ENCODE peak calls at places on chromosomes 2 and 18, in nine cellular contexts. One of them, this sample, is unnamed.

GRCh38 chr2:222862068-222862914 is 1.5 kb downstream of the ACSL3 start:
- DNase-seq in spleen: no peak
- DNase-seq in keratinocyte: no peak
- DNase-seq in GM23338: no peak
- DNase-seq in OCI-LY7: peak; percentile 13
- DNase-seq in fibroblast of the aortic adventitia: peak; percentile 68
- DNase-seq in mucosa of descending colon: peak; percentile 40
- DNase-seq in dorsolateral prefrontal cortex: no peak
- DNase-seq in astrocyte of the spinal cord: peak; percentile 61
- DNase-seq in this sample: no peak

GRCh38 chr2:59449264-59449663 is 1104.2 kb downstream of the BCL11A start:
- DNase-seq in keratinocyte: no peak
- DNase-seq in spleen: no peak
- DNase-seq in mucosa of descending colon: peak; percentile 58
- DNase-seq in dorsolateral prefrontal cortex: no peak
- DNase-seq in GM23338: peak; percentile 42
- DNase-seq in OCI-LY7: peak; percentile 18
- DNase-seq in astrocyte of the spinal cord: no peak
- DNase-seq in fibroblast of the aortic adventitia: no peak
- DNase-seq in this sample: no peak

GRCh38 chr18:58674863-58675472 is 3.7 kb downstream of the MALT1 start:
- DNase-seq in keratinocyte: no peak
- DNase-seq in GM23338: no peak
- DNase-seq in fibroblast of the aortic adventitia: no peak
- DNase-seq in dorsolateral prefrontal cortex: no peak
- DNase-seq in spleen: no peak
- DNase-seq in OCI-LY7: no peak
- DNase-seq in astrocyte of the spinal cord: peak; percentile 22
- DNase-seq in mucosa of descending colon: no peak
- DNase-seq in this sample: no peak

GRCh38 chr18:5895886-5896740 is 791 bp upstream of the TMEM200C start:
- DNase-seq in astrocyte of the spinal cord: peak; percentile 77
- DNase-seq in dorsolateral prefrontal cortex: peak; percentile 33
- DNase-seq in mucosa of descending colon: peak; percentile 5
- DNase-seq in spleen: peak; percentile 75
- DNase-seq in fibroblast of the aortic adventitia: no peak
- DNase-seq in GM23338: peak; percentile 74
- DNase-seq in OCI-LY7: no peak
- DNase-seq in keratinocyte: no peak
- DNase-seq in this sample: no peak

GRCh38 chr2:171545086-171545485 is 22.8 kb downstream of the CYBRD1 start:
- DNase-seq in GM23338: no peak
- DNase-seq in dorsolateral prefrontal cortex: no peak
- DNase-seq in fibroblast of the aortic adventitia: no peak
- DNase-seq in keratinocyte: no peak
- DNase-seq in OCI-LY7: no peak
- DNase-seq in astrocyte of the spinal cord: no peak
- DNase-seq in spleen: no peak
- DNase-seq in mucosa of descending colon: no peak
- DNase-seq in this sample: no peak

GRCh38 chr18:47709556-47709955 is 220.9 kb downstream of the SMAD2 start:
- DNase-seq in keratinocyte: no peak
- DNase-seq in GM23338: no peak
- DNase-seq in astrocyte of the spinal cord: no peak
- DNase-seq in dorsolateral prefrontal cortex: no peak
- DNase-seq in fibroblast of the aortic adventitia: no peak
- DNase-seq in spleen: no peak
- DNase-seq in mucosa of descending colon: peak; percentile 32
- DNase-seq in OCI-LY7: no peak
- DNase-seq in this sample: no peak

GRCh38 chr2:39435974-39436591 is 1.0 kb downstream of the MAP4K3 start:
- DNase-seq in spleen: no peak
- DNase-seq in astrocyte of the spinal cord: peak; percentile 62
- DNase-seq in GM23338: no peak
- DNase-seq in dorsolateral prefrontal cortex: peak; percentile 16
- DNase-seq in fibroblast of the aortic adventitia: peak; percentile 81
- DNase-seq in keratinocyte: no peak
- DNase-seq in mucosa of descending colon: peak; percentile 11
- DNase-seq in OCI-LY7: peak; percentile 23
- DNase-seq in this sample: peak; percentile 40

GRCh38 chr18:76752400-76752799 is 70.0 kb upstream of the ZNF236 start:
- DNase-seq in OCI-LY7: no peak
- DNase-seq in fibroblast of the aortic adventitia: no peak
- DNase-seq in GM23338: no peak
- DNase-seq in astrocyte of the spinal cord: no peak
- DNase-seq in dorsolateral prefrontal cortex: no peak
- DNase-seq in mucosa of descending colon: no peak
- DNase-seq in keratinocyte: no peak
- DNase-seq in spleen: no peak
- DNase-seq in this sample: no peak

GRCh38 chr2:233982421-233983121 is 65.4 kb downstream of the TRPM8 start:
- DNase-seq in dorsolateral prefrontal cortex: no peak
- DNase-seq in fibroblast of the aortic adventitia: peak; percentile 85
- DNase-seq in spleen: no peak
- DNase-seq in mucosa of descending colon: no peak
- DNase-seq in astrocyte of the spinal cord: peak; percentile 95
- DNase-seq in keratinocyte: peak; percentile 46
- DNase-seq in GM23338: no peak
- DNase-seq in OCI-LY7: no peak
- DNase-seq in this sample: no peak

GRCh38 chr2:233130481-233130970 is 70.4 kb downstream of the INPP5D start:
- DNase-seq in astrocyte of the spinal cord: no peak
- DNase-seq in dorsolateral prefrontal cortex: no peak
- DNase-seq in OCI-LY7: no peak
- DNase-seq in spleen: peak; percentile 50
- DNase-seq in keratinocyte: no peak
- DNase-seq in GM23338: no peak
- DNase-seq in mucosa of descending colon: no peak
- DNase-seq in fibroblast of the aortic adventitia: no peak
- DNase-seq in this sample: no peak

GRCh38 chr2:51387235-51387634 is 355.3 kb upstream of the NRXN1 start:
- DNase-seq in mucosa of descending colon: no peak
- DNase-seq in keratinocyte: no peak
- DNase-seq in spleen: no peak
- DNase-seq in astrocyte of the spinal cord: peak; percentile 73
- DNase-seq in GM23338: no peak
- DNase-seq in fibroblast of the aortic adventitia: peak; percentile 25
- DNase-seq in OCI-LY7: no peak
- DNase-seq in dorsolateral prefrontal cortex: no peak
- DNase-seq in this sample: no peak

GRCh38 chr2:203592470-203592869 is 57.4 kb upstream of the RAPH1 start:
- DNase-seq in spleen: no peak
- DNase-seq in OCI-LY7: peak; percentile 39
- DNase-seq in fibroblast of the aortic adventitia: no peak
- DNase-seq in GM23338: no peak
- DNase-seq in astrocyte of the spinal cord: no peak
- DNase-seq in dorsolateral prefrontal cortex: no peak
- DNase-seq in keratinocyte: no peak
- DNase-seq in mucosa of descending colon: no peak
- DNase-seq in this sample: no peak

GRCh38 chr2:219820767-219821166 is 193.3 kb downstream of the SLC4A3 start:
- DNase-seq in dorsolateral prefrontal cortex: no peak
- DNase-seq in mucosa of descending colon: no peak
- DNase-seq in astrocyte of the spinal cord: no peak
- DNase-seq in fibroblast of the aortic adventitia: no peak
- DNase-seq in keratinocyte: no peak
- DNase-seq in OCI-LY7: no peak
- DNase-seq in spleen: no peak
- DNase-seq in GM23338: no peak
- DNase-seq in this sample: no peak

GRCh38 chr2:101961287-101962242 is 30.2 kb upstream of the IL1R2 start:
- DNase-seq in spleen: peak; percentile 83
- DNase-seq in OCI-LY7: no peak
- DNase-seq in mucosa of descending colon: peak; percentile 60
- DNase-seq in keratinocyte: no peak
- DNase-seq in dorsolateral prefrontal cortex: no peak
- DNase-seq in GM23338: no peak
- DNase-seq in astrocyte of the spinal cord: peak; percentile 91
- DNase-seq in fibroblast of the aortic adventitia: peak; percentile 100
- DNase-seq in this sample: peak; percentile 96

GRCh38 chr2:86213056-86213455 is 13.8 kb downstream of the MRPL35 start:
- DNase-seq in mucosa of descending colon: no peak
- DNase-seq in fibroblast of the aortic adventitia: no peak
- DNase-seq in keratinocyte: no peak
- DNase-seq in OCI-LY7: no peak
- DNase-seq in GM23338: no peak
- DNase-seq in dorsolateral prefrontal cortex: no peak
- DNase-seq in spleen: no peak
- DNase-seq in astrocyte of the spinal cord: no peak
- DNase-seq in this sample: no peak

GRCh38 chr18:22113144-22113813 is 56.1 kb upstream of the GATA6 start:
- DNase-seq in mucosa of descending colon: peak; percentile 73
- DNase-seq in GM23338: no peak
- DNase-seq in OCI-LY7: no peak
- DNase-seq in keratinocyte: no peak
- DNase-seq in spleen: peak; percentile 84
- DNase-seq in dorsolateral prefrontal cortex: no peak
- DNase-seq in fibroblast of the aortic adventitia: no peak
- DNase-seq in astrocyte of the spinal cord: no peak
- DNase-seq in this sample: no peak

GRCh38 chr2:239315308-239315707 is 85.5 kb downstream of the HDAC4 start:
- DNase-seq in OCI-LY7: no peak
- DNase-seq in spleen: peak; percentile 47
- DNase-seq in dorsolateral prefrontal cortex: no peak
- DNase-seq in mucosa of descending colon: no peak
- DNase-seq in astrocyte of the spinal cord: no peak
- DNase-seq in fibroblast of the aortic adventitia: no peak
- DNase-seq in keratinocyte: no peak
- DNase-seq in GM23338: no peak
- DNase-seq in this sample: no peak

GRCh38 chr2:234308073-234308813 is 188.6 kb downstream of the ARL4C start:
- DNase-seq in dorsolateral prefrontal cortex: no peak
- DNase-seq in keratinocyte: no peak
- DNase-seq in mucosa of descending colon: no peak
- DNase-seq in spleen: no peak
- DNase-seq in GM23338: no peak
- DNase-seq in fibroblast of the aortic adventitia: no peak
- DNase-seq in OCI-LY7: no peak
- DNase-seq in astrocyte of the spinal cord: peak; percentile 72
- DNase-seq in this sample: peak; percentile 13

DNA sequence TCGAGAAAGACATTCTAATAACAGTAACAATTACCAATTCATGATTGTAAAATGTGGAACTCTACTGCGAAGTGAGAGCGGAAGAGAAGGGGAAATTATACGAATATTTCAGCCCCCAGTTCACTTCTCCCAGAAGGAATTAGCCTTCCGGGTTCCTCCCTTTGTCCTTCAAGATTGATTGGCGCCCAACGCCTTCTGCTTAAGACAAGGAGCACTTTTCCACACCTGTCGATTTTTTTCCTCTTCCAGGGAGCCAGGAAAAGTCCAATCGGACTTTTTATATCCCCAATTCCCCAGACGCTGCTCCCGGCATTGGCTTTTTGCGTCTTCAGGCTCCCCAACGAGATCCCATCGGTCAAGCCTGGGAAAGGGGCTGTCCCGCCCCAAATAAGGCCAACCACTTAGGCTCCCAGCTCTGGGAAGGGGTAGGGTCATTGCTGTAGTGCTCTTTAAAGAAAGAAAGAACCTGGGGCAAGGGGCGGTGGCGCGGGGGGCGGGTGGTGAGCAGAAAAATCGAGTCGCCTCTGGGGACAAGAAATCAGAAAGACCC is 1.5 kb downstream of the DSC2 start:
- DNase-seq in spleen: peak; percentile 75
- DNase-seq in OCI-LY7: no peak
- DNase-seq in fibroblast of the aortic adventitia: no peak
- DNase-seq in dorsolateral prefrontal cortex: peak; percentile 3
- DNase-seq in mucosa of descending colon: peak; percentile 73
- DNase-seq in astrocyte of the spinal cord: no peak
- DNase-seq in keratinocyte: no peak
- DNase-seq in GM23338: peak; percentile 88
- DNase-seq in this sample: no peak
- H3K4me3 ChIP-seq in spleen: peak overlapping the region; percentile 27
- H3K4me3 ChIP-seq in OCI-LY7: no peak overlapping the region
- H3K4me3 ChIP-seq in fibroblast of the aortic adventitia: no peak overlapping the region
- H3K4me3 ChIP-seq in dorsolateral prefrontal cortex: peak overlapping the region; percentile 73
- H3K4me3 ChIP-seq in mucosa of descending colon: peak overlapping the region; percentile 66
- H3K4me3 ChIP-seq in astrocyte of the spinal cord: peak overlapping the region; percentile 44
- H3K4me3 ChIP-seq in keratinocyte: peak overlapping the region; percentile 89
- H3K4me3 ChIP-seq in GM23338: peak overlapping the region; percentile 88
- H3K4me3 ChIP-seq in this sample: peak overlapping the region; percentile 36

DNA sequence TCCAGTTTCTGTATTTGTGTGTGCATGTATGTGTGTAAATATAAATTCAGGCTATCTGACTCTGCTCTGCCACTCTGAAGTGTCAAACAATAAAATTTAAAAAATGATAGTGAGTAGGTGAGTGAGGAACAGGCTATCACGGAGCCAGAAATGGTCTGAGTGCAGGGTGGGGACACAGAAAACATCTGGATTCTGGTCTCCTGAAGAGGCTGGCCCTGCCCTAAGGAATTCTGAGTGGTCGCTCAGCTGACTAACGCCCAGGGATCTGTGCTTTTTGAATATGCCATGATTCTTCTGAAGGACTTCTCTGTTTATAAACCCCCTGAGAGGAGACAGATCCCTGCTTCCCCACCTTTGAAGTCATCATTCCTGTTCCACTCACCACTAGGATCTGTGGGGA is 353.9 kb upstream of the GYPC start:
- DNase-seq in keratinocyte: no peak
- DNase-seq in GM23338: no peak
- DNase-seq in dorsolateral prefrontal cortex: no peak
- DNase-seq in OCI-LY7: no peak
- DNase-seq in mucosa of descending colon: no peak
- DNase-seq in spleen: no peak
- DNase-seq in astrocyte of the spinal cord: no peak
- DNase-seq in fibroblast of the aortic adventitia: no peak
- DNase-seq in this sample: no peak
- TF ChIP-seq CTCF in keratinocyte: no peak
- TF ChIP-seq CTCF in GM23338: no peak
- TF ChIP-seq CTCF in dorsolateral prefrontal cortex: no peak
- TF ChIP-seq CTCF in OCI-LY7: no peak
- TF ChIP-seq CTCF in mucosa of descending colon: no peak
- TF ChIP-seq CTCF in spleen: no peak
- TF ChIP-seq CTCF in astrocyte of the spinal cord: no peak
- TF ChIP-seq CTCF in fibroblast of the aortic adventitia: no peak
- TF ChIP-seq CTCF in this sample: no peak

DNA sequence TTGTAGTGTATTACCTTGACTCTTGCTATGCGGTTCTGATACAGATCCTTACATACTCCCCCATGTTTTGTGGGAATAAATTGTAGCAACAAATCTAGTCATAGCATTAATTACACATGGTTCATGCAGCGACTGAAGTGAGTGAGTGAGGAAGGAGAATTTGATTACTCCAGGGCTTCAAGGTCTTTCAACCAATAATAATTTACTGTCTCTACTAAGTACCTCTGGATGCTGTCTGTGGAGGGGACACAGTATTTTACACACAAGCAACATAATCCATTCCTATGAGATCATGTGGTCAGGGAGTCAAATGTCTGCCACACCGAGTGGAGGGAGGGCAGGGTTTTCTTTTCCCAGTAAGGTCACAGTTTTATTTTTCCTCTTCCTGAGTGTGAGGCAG is 334.7 kb upstream of the CELF4 start:
- DNase-seq in GM23338: no peak
- DNase-seq in OCI-LY7: no peak
- DNase-seq in keratinocyte: no peak
- DNase-seq in mucosa of descending colon: no peak
- DNase-seq in dorsolateral prefrontal cortex: no peak
- DNase-seq in fibroblast of the aortic adventitia: no peak
- DNase-seq in astrocyte of the spinal cord: no peak
- DNase-seq in spleen: no peak
- DNase-seq in this sample: no peak
- H3K4me3 ChIP-seq in GM23338: no peak overlapping the region
- H3K4me3 ChIP-seq in OCI-LY7: no peak overlapping the region
- H3K4me3 ChIP-seq in keratinocyte: no peak overlapping the region
- H3K4me3 ChIP-seq in mucosa of descending colon: no peak overlapping the region
- H3K4me3 ChIP-seq in dorsolateral prefrontal cortex: no peak overlapping the region
- H3K4me3 ChIP-seq in fibroblast of the aortic adventitia: no peak overlapping the region
- H3K4me3 ChIP-seq in astrocyte of the spinal cord: no peak overlapping the region
- H3K4me3 ChIP-seq in spleen: no peak overlapping the region
- H3K4me3 ChIP-seq in this sample: no peak overlapping the region

GRCh38 chr2:32356735-32357544 is at the start of gene BIRC6:
- DNase-seq in fibroblast of the aortic adventitia: peak; percentile 94
- DNase-seq in keratinocyte: peak; percentile 46
- DNase-seq in dorsolateral prefrontal cortex: peak; percentile 98
- DNase-seq in spleen: peak; percentile 100
- DNase-seq in mucosa of descending colon: peak; percentile 96
- DNase-seq in GM23338: peak; percentile 97
- DNase-seq in astrocyte of the spinal cord: peak; percentile 97
- DNase-seq in OCI-LY7: peak; percentile 96
- DNase-seq in this sample: peak; percentile 100
- TF ChIP-seq CTCF in fibroblast of the aortic adventitia: no peak
- TF ChIP-seq CTCF in keratinocyte: no peak
- TF ChIP-seq CTCF in dorsolateral prefrontal cortex: peak; percentile 19
- TF ChIP-seq CTCF in spleen: no peak
- TF ChIP-seq CTCF in mucosa of descending colon: no peak
- TF ChIP-seq CTCF in GM23338: no peak
- TF ChIP-seq CTCF in astrocyte of the spinal cord: no peak
- TF ChIP-seq CTCF in OCI-LY7: no peak
- TF ChIP-seq CTCF in this sample: no peak

This sample was measured in lower leg skin.